ENCODE peak calls at places on chromosomes 13 and 19, in six cellular contexts. One of them, this sample, is unnamed.
A peak's percentile ranks its signal among the peaks of the same experiment; 100 is the strongest.

GRCh38 chr19:799076-799881 is 2.0 kb downstream of the PTBP1 start:
- DNase-seq in T1000: no peak
- DNase-seq in A549: no peak
- DNase-seq in NCI-H1048: no peak
- DNase-seq in EL: peak; percentile 61
- DNase-seq in GM10248: no peak
- DNase-seq in this sample: no peak

GRCh38 chr13:102598061-102598460 is 1.3 kb downstream of the TPP2 start:
- DNase-seq in T1000: no peak
- DNase-seq in A549: no peak
- DNase-seq in NCI-H1048: no peak
- DNase-seq in EL: peak; percentile 9
- DNase-seq in GM10248: no peak
- DNase-seq in this sample: no peak

GRCh38 chr19:6238643-6239281 is 41.0 kb downstream of the MLLT1 start:
- DNase-seq in T1000: no peak
- DNase-seq in A549: no peak
- DNase-seq in NCI-H1048: no peak
- DNase-seq in EL: no peak
- DNase-seq in GM10248: no peak
- DNase-seq in this sample: no peak

GRCh38 chr13:95258619-95259194 is 42.5 kb downstream of the ABCC4 start:
- DNase-seq in T1000: no peak
- DNase-seq in A549: peak; percentile 28
- DNase-seq in NCI-H1048: no peak
- DNase-seq in EL: no peak
- DNase-seq in GM10248: no peak
- DNase-seq in this sample: no peak

GRCh38 chr19:38233740-38234251 is 9.8 kb upstream of the DPF1 start:
- DNase-seq in T1000: peak; percentile 23
- DNase-seq in A549: peak; percentile 98
- DNase-seq in NCI-H1048: no peak
- DNase-seq in EL: peak; percentile 69
- DNase-seq in GM10248: peak; percentile 87
- DNase-seq in this sample: peak; percentile 77

GRCh38 chr19:13995017-13995728 is 10.9 kb downstream of the RFX1 start:
- DNase-seq in T1000: no peak
- DNase-seq in A549: no peak
- DNase-seq in NCI-H1048: no peak
- DNase-seq in EL: peak; percentile 42
- DNase-seq in GM10248: no peak
- DNase-seq in this sample: no peak

GRCh38 chr13:80382576-80382975 is 41.6 kb upstream of the SPRY2 start:
- DNase-seq in T1000: no peak
- DNase-seq in A549: no peak
- DNase-seq in NCI-H1048: no peak
- DNase-seq in EL: no peak
- DNase-seq in GM10248: no peak
- DNase-seq in this sample: no peak

GRCh38 chr19:12872941-12873890 is 8.0 kb downstream of the DNASE2 start:
- DNase-seq in T1000: no peak
- DNase-seq in A549: no peak
- DNase-seq in NCI-H1048: peak; percentile 18
- DNase-seq in EL: peak; percentile 76
- DNase-seq in GM10248: peak; percentile 68
- DNase-seq in this sample: peak; percentile 65

GRCh38 chr13:59946924-59947323 is 216.8 kb downstream of the DIAPH3 start:
- DNase-seq in T1000: no peak
- DNase-seq in A549: no peak
- DNase-seq in NCI-H1048: no peak
- DNase-seq in EL: peak; percentile 40
- DNase-seq in GM10248: no peak
- DNase-seq in this sample: no peak

GRCh38 chr13:91346848-91347211 is 657 bp upstream of the MIR17HG start:
- DNase-seq in T1000: no peak
- DNase-seq in A549: no peak
- DNase-seq in NCI-H1048: no peak
- DNase-seq in EL: no peak
- DNase-seq in GM10248: peak; percentile 17
- DNase-seq in this sample: peak; percentile 47

GRCh38 chr19:40365613-40366401 is 17.3 kb downstream of the PLD3 start:
- DNase-seq in T1000: no peak
- DNase-seq in A549: peak; percentile 96
- DNase-seq in NCI-H1048: no peak
- DNase-seq in EL: peak; percentile 79
- DNase-seq in GM10248: peak; percentile 93
- DNase-seq in this sample: peak; percentile 90

GRCh38 chr13:44307255-44307654 is 66.4 kb upstream of the SERP2 start:
- DNase-seq in T1000: no peak
- DNase-seq in A549: no peak
- DNase-seq in NCI-H1048: no peak
- DNase-seq in EL: no peak
- DNase-seq in GM10248: no peak
- DNase-seq in this sample: no peak

GRCh38 chr19:35745328-35746086 is at the start of the genes PSENEN and U2AF1L4:
- DNase-seq in T1000: peak; percentile 97
- DNase-seq in A549: peak; percentile 99
- DNase-seq in NCI-H1048: peak; percentile 94
- DNase-seq in EL: peak; percentile 99
- DNase-seq in GM10248: peak; percentile 91
- DNase-seq in this sample: peak; percentile 92

GRCh38 chr19:44757057-44757734 is 8.7 kb downstream of the BCL3 start:
- DNase-seq in T1000: no peak
- DNase-seq in A549: no peak
- DNase-seq in NCI-H1048: no peak
- DNase-seq in EL: no peak
- DNase-seq in GM10248: no peak
- DNase-seq in this sample: no peak

GRCh38 chr13:99359493-99359892 is 52.3 kb upstream of the GPR183 start:
- DNase-seq in T1000: no peak
- DNase-seq in A549: no peak
- DNase-seq in NCI-H1048: no peak
- DNase-seq in EL: no peak
- DNase-seq in GM10248: no peak
- DNase-seq in this sample: no peak

GRCh38 chr13:29958476-29958875 is 108.1 kb upstream of the UBL3 start:
- DNase-seq in T1000: no peak
- DNase-seq in A549: no peak
- DNase-seq in NCI-H1048: no peak
- DNase-seq in EL: no peak
- DNase-seq in GM10248: no peak
- DNase-seq in this sample: no peak

GRCh38 chr13:75550159-75550567 is 572 bp downstream of the UCHL3 start:
- DNase-seq in T1000: no peak
- DNase-seq in A549: peak; percentile 27
- DNase-seq in NCI-H1048: no peak
- DNase-seq in EL: peak; percentile 83
- DNase-seq in GM10248: peak; percentile 23
- DNase-seq in this sample: peak; percentile 29

This sample was measured in germinal center.